ENCODE peak calls at places on chromosome 22, in four cellular contexts. R is HCT116, V is cardiac muscle cell, U is brain microvascular endothelial cell. M is an unnamed sample.

GRCh38 chr22:41683052-41683451 is 5.6 kb downstream of the SNU13 start:
- DNase-seq in R (no peak), V (no peak), U (no peak), M (no peak)

GRCh38 chr22:39292561-39293074 is 26.8 kb downstream of the RPL3 start:
- DNase-seq in R (peak; percentile 93), V (peak; percentile 99), U (peak; percentile 96), M (peak; percentile 79)

GRCh38 chr22:35306350-35306967 is 6.8 kb downstream of the TOM1 start:
- DNase-seq in R (no peak), V (no peak), U (peak; percentile 12), M (no peak)

GRCh38 chr22:30923168-30923900 is 45.2 kb downstream of the MORC2 start:
- DNase-seq in R (no peak), V (no peak), U (no peak), M (no peak)

GRCh38 chr22:36277482-36278291 is 24.8 kb downstream of the APOL1 start:
- DNase-seq in R (peak; percentile 40), V (peak; percentile 73), U (no peak), M (peak; percentile 64)

GRCh38 chr22:41403532-41404318 is 22.0 kb downstream of the TEF start:
- DNase-seq in R (peak; percentile 81), V (peak; percentile 89), U (peak; percentile 73), M (peak; percentile 90)

GRCh38 chr22:41271787-41272186 is 14.2 kb downstream of the RANGAP1 start:
- DNase-seq in R (no peak), V (no peak), U (no peak), M (no peak)

GRCh38 chr22:31173386-31174145 is 13.6 kb downstream of the RNF185 start:
- DNase-seq in R (no peak), V (peak; percentile 64), U (peak; percentile 69), M (peak; percentile 68)

GRCh38 chr22:23132376-23133091 is 9.3 kb downstream of the RSPH14 start:
- DNase-seq in R (no peak), V (no peak), U (no peak), M (no peak)

GRCh38 chr22:23903328-23903971 is 9.3 kb downstream of the MIF start:
- DNase-seq in R (no peak), V (no peak), U (no peak), M (peak; percentile 69)

DNA sequence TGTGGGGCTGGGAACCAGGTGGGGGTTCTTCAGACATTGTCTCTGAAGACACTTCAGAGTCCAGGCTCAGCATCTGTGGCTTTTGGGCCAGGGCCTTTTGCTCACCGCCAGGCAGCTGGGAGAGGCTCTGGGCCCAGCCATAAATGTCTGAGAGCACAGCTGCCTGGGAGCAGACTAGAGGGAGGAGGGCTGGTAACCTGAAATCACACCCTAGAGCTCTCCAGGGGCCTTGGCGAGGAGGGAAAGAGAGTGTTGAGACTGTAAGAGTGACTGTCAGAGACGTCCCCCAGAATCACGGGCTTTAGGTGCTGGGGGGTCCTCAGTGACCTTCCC is 4.1 kb downstream of the TRABD start:
- DNase-seq in R (no peak), V (no peak), U (no peak), M (no peak)
- H3K27ac ChIP-seq in R (peak overlapping the region; percentile 75), V (peak overlapping the region; percentile 93), U (no peak overlapping the region), M (peak overlapping the region; percentile 97)

GRCh38 chr22:46662226-46662625 is 42.0 kb downstream of the GRAMD4 start:
- DNase-seq in R (no peak), V (no peak), U (no peak), M (no peak)
- TF ChIP-seq CTCF in R (no peak), V (no peak), U (no peak), M (no peak)

GRCh38 chr22:19811211-19811621 is 43.5 kb downstream of the GNB1L start:
- DNase-seq in R (no peak), V (no peak), U (no peak), M (no peak)

GRCh38 chr22:19808873-19809478 is 45.7 kb downstream of the GNB1L start:
- DNase-seq in R (no peak), V (no peak), U (no peak), M (no peak)

GRCh38 chr22:19810381-19811141 is 44.1 kb downstream of the GNB1L start:
- DNase-seq in R (no peak), V (peak; percentile 70), U (peak; percentile 32), M (no peak)

GRCh38 chr22:19807914-19808872 is 46.5 kb downstream of the GNB1L start:
- DNase-seq in R (no peak), V (no peak), U (no peak), M (no peak)

DNA sequence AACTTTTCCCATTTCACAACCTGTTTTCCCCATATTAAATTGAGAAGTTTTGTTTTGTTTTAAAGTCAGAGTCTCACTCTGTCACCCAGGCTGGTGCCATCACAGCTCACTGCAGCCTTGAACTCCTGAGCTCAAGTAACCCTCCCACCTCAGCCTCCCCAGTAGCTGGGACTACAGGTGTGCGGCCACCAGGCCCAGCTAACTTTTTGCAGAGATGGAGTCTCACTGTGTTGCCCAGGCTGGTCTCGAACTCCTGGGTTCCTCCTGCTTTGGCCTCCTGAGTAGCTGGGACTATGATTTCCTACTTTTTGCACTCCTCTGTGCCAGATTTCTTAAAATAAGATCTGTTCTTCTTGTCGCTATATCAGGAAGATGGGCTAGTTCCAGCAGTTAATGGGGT is 44.9 kb downstream of the GNB1L start:
- DNase-seq in R (no peak), V (no peak), U (no peak), M (no peak)
- H3K27ac ChIP-seq in R (no peak overlapping the region), V (no peak overlapping the region), U (no peak overlapping the region), M (peak overlapping the region; percentile 100)

GRCh38 chr22:38289583-38290082 is 16.8 kb upstream of the TMEM184B start:
- DNase-seq in R (no peak), V (no peak), U (no peak), M (no peak)

GRCh38 chr22:38292694-38293093 is 19.9 kb upstream of the TMEM184B start:
- DNase-seq in R (no peak), V (peak; percentile 68), U (peak; percentile 36), M (no peak)

GRCh38 chr22:38294193-38294592 is 21.4 kb upstream of the TMEM184B start:
- DNase-seq in R (no peak), V (no peak), U (no peak), M (no peak)

GRCh38 chr22:38290347-38290746 is 17.5 kb upstream of the TMEM184B start:
- DNase-seq in R (no peak), V (no peak), U (no peak), M (no peak)

GRCh38 chr22:38291201-38291777 is 18.5 kb upstream of the TMEM184B start:
- DNase-seq in R (no peak), V (no peak), U (no peak), M (no peak)
- TF ChIP-seq CTCF in R (no peak), V (no peak), U (peak; percentile 23), M (no peak)

M was measured in RWPE1.